ENCODE peak calls at places on chromosomes 1 and 21, in five cellular contexts. F is keratinocyte, M is heart left ventricle, W is cardiac muscle cell, R is mammary epithelial cell. V is an unnamed sample.

GRCh38 chr1:17617787-17618557 is 78.5 kb downstream of the ARHGEF10L start:
- DNase-seq in R (no peak), M (peak; percentile 83), W (peak; percentile 76), F (no peak), V (peak; percentile 71)

GRCh38 chr1:84840346-84840745 is 52.7 kb downstream of the LPAR3 start:
- DNase-seq in M (no peak), F (no peak), R (no peak), W (no peak), V (no peak)

GRCh38 chr1:28354121-28354520 is 15.4 kb upstream of the PHACTR4 start:
- DNase-seq in R (peak; percentile 71), M (no peak), F (peak; percentile 71), W (no peak), V (peak; percentile 42)

GRCh38 chr1:160834945-160835565 is 27.6 kb downstream of the CD244 start:
- DNase-seq in W (peak; percentile 79), F (no peak), R (peak; percentile 20), M (no peak), V (no peak)

GRCh38 chr1:245045087-245045881 is 109.5 kb upstream of the KIF26B start:
- DNase-seq in W (peak; percentile 37), R (peak; percentile 70), M (peak; percentile 57), F (no peak), V (no peak)

GRCh38 chr1:51469518-51469917 is 49.5 kb downstream of the EPS15 start:
- DNase-seq in M (no peak), F (no peak), R (no peak), W (no peak), V (no peak)

GRCh38 chr1:155186266-155186954 is 12.8 kb downstream of the TRIM46 start:
- DNase-seq in W (no peak), R (no peak), F (no peak), M (no peak), V (peak; percentile 49)

GRCh38 chr1:1437033-1437903 is 1.8 kb downstream of the VWA1 start:
- DNase-seq in F (no peak), W (no peak), R (no peak), M (no peak), V (no peak)

GRCh38 chr1:231163831-231164427 is 2.1 kb downstream of the TRIM67 start:
- DNase-seq in R (no peak), W (no peak), F (no peak), M (no peak), V (no peak)

GRCh38 chr1:231162300-231162969 is 577 bp downstream of the TRIM67 start:
- DNase-seq in F (no peak), R (peak; percentile 44), W (peak; percentile 77), M (peak; percentile 36), V (peak; percentile 55)

GRCh38 chr1:231160851-231161710 is 777 bp upstream of the TRIM67 start:
- DNase-seq in F (no peak), R (no peak), W (peak; percentile 14), M (no peak), V (no peak)

GRCh38 chr1:231161711-231162299 is at the start of gene TRIM67:
- DNase-seq in W (peak; percentile 77), M (peak; percentile 23), F (no peak), R (no peak), V (no peak)

DNA sequence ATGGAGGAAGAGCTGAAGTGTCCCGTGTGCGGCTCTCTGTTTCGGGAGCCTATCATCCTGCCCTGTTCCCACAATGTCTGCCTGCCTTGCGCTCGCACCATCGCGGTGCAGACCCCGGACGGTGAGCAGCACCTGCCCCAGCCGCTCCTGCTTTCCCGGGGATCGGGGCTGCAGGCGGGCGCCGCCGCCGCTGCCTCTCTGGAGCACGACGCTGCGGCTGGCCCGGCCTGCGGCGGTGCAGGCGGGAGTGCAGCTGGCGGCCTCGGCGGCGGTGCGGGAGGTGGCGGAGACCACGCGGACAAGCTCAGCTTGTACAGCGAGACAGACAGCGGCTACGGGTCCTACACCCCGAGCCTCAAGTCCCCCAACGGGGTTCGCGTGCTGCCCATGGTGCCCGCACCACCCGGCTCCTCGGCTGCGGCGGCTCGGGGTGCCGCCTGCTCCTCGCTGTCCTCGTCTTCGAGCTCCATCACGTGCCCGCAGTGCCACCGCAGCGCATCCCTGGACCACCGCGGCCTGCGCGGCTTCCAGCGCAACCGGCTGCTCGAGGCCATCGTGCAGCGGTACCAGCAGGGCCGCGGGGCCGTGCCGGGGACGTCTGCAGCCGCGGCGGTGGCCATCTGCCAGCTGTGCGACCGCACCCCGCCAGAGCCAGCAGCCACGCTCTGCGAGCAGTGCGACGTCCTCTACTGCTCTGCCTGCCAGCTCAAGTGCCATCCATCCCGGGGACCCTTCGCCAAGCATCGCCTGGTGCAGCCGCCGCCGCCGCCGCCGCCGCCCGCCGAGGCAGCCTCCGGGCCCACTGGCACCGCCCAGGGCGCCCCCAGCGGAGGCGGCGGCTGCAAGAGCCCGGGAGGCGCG is 1.3 kb downstream of the TRIM67 start:
- DNase-seq in F (no peak), R (no peak), W (no peak), M (no peak), V (no peak)
- H3K4me3 ChIP-seq in F (no peak overlapping the region), R (no peak overlapping the region), W (peak overlapping the region; percentile 40), M (peak overlapping the region; percentile 38), V (peak overlapping the region; percentile 45)

GRCh38 chr21:37095821-37096220 is 22.8 kb downstream of the TTC3 start:
- DNase-seq in W (no peak), R (no peak), F (no peak), M (no peak), V (no peak)
- H3K27ac ChIP-seq in W (no peak overlapping the region), R (no peak overlapping the region), F (no peak overlapping the region), M (no peak overlapping the region), V (no peak overlapping the region)

GRCh38 chr1:220300442-220301121 is 28.3 kb upstream of the RAB3GAP2 start:
- DNase-seq in M (peak; percentile 74), F (peak; percentile 19), R (peak; percentile 76), W (peak; percentile 18), V (peak; percentile 61)
- H3K4me3 ChIP-seq in M (no peak overlapping the region), F (no peak overlapping the region), R (no peak overlapping the region), W (no peak overlapping the region), V (no peak overlapping the region)

GRCh38 chr1:13756557-13757315 is 56.7 kb downstream of the PRDM2 start:
- DNase-seq in F (no peak), M (no peak), W (no peak), R (no peak), V (no peak)
- H3K27ac ChIP-seq in F (no peak overlapping the region), M (peak overlapping the region; percentile 17), W (no peak overlapping the region), R (no peak overlapping the region), V (peak overlapping the region; percentile 31)

DNA sequence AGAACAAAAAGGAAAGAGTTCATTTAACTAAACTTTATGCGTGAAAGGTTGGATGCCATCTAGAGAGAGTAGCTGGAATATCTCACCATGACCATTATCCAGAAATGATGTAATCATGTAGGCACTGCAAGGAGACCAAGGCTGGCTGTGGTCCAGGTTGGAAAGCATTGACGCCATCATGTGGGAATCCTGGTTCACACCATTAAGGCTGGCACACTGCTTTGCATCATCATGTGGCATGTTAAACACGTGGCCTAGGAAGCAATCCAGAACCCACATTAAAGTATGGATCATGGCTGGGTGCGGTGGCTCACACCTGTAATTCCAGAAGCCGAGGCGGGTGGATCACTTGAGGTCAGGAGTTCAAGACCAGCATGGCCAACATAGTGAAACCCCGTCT is 4.3 kb downstream of the ADAMTS1 start:
- DNase-seq in F (no peak), M (peak; percentile 77), W (no peak), R (peak; percentile 93), V (no peak)
- H3K4me3 ChIP-seq in F (no peak overlapping the region), M (peak overlapping the region; percentile 88), W (peak overlapping the region; percentile 97), R (no peak overlapping the region), V (peak overlapping the region; percentile 79)

GRCh38 chr21:28378026-28378425 is 614.7 kb downstream of the LTN1 start:
- DNase-seq in F (no peak), W (no peak), R (no peak), M (no peak), V (no peak)

GRCh38 chr21:28371713-28372112 is 621.0 kb downstream of the LTN1 start:
- DNase-seq in F (no peak), M (no peak), W (no peak), R (no peak), V (no peak)

GRCh38 chr21:28375708-28376385 is 616.8 kb downstream of the LTN1 start:
- DNase-seq in F (no peak), W (no peak), R (no peak), M (no peak), V (no peak)

DNA sequence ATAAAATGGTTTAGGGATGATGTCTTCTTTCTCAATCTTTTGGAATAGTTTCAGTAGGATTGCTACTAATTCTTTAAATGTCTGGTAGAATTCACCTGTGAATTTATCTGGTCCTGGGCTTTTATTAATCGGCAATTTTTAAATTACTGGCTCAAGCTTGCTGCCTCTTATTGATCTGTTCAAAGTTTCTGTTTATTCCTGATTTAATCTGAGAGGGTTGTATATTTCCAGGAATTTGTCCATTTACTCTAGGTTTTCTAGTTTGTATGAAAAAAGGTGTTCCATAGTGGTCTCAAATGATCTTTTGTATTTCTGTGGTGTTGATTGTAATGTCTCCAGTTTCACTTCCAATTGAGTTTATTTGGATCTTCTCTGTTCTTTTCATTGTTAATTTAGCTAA is 617.8 kb downstream of the LTN1 start:
- DNase-seq in R (no peak), W (no peak), M (no peak), F (no peak), V (no peak)
- H3K27ac ChIP-seq in R (no peak overlapping the region), W (no peak overlapping the region), M (no peak overlapping the region), F (no peak overlapping the region), V (no peak overlapping the region)

GRCh38 chr1:165006843-165007242 is 349.7 kb downstream of the LMX1A start:
- DNase-seq in W (no peak), M (no peak), R (no peak), F (no peak), V (no peak)
- H3K4me3 ChIP-seq in W (no peak overlapping the region), M (no peak overlapping the region), R (no peak overlapping the region), F (no peak overlapping the region), V (no peak overlapping the region)

DNA sequence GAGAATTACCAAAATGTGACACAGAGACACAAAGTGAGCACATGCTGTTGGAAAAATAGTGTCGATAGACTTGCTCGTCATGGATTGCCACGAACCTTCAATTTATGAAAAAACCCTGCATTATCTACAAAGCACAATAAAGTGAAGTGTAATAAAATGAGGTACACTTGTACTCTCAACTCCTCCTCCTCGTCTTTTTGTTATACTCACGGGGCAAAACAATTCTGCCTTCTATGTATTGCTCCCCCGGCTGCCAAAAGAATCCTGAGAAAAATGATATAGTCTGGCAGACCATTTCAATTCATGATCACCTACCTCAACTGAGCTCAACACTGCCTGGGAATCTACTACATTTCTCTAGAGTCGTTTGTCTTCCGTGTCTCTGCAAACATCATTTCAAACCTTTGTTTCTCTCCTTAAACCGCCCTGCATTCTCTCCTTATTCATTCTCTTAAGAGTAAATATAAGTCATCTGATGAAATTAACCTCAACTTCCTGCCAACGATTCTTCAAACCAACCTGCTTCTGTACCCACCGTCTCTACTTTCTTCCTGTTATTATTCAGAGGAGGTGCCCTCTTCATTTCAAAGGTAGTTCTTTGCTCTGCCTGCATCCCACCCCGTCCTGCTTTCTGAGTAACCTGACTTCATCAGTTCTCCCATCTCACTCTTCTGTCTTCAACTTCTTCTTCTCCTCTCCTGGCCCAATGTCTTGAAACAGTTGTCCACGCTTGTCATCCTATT is 12.9 kb upstream of the IL19 start:
- DNase-seq in F (no peak), M (no peak), R (no peak), W (no peak), V (no peak)
- H3K27ac ChIP-seq in F (no peak overlapping the region), M (no peak overlapping the region), R (no peak overlapping the region), W (no peak overlapping the region), V (no peak overlapping the region)